ENCODE peak calls at places on chromosomes 13 and 19, in nine cellular contexts. V, M, U, C, P, G, Q, L and F are unnamed samples. For H3K4me1, the result is how much of the 10 kb centered on the place peaks cover.

GRCh38 chr19:35044317-35045117 is 3.0 kb downstream of the HPN start:
- DNase-seq in G (peak), V (peak), L (peak), U (peak), M (peak), P (peak), C (peak), Q (peak), F (peak)

GRCh38 chr19:29645911-29646310 is 19.4 kb upstream of the PLEKHF1 start:
- DNase-seq in U (no peak), G (no peak), P (no peak), V (peak), M (peak), L (no peak), C (no peak), Q (peak), F (peak)

GRCh38 chr19:459724-460511 is 915 bp downstream of the SHC2 start:
- DNase-seq in M (peak), U (peak), L (peak), P (peak), G (peak), Q (peak), V (peak), C (peak), F (peak)

GRCh38 chr13:20709369-20709768 is 5.9 kb downstream of the IL17D start:
- DNase-seq in P (no peak), C (no peak), M (no peak), U (no peak), G (no peak), L (no peak), V (no peak), Q (no peak), F (no peak)

GRCh38 chr13:40024962-40025714 is 369.7 kb downstream of the COG6 start:
- DNase-seq in V (no peak), M (peak), C (no peak), P (no peak), Q (no peak), G (no peak), L (peak), U (no peak), F (no peak)

GRCh38 chr19:495440-496332 is 600 bp upstream of the MADCAM1 start:
- DNase-seq in M (peak), G (peak), P (no peak), C (peak), V (peak), U (no peak), L (no peak), Q (peak), F (peak)

GRCh38 chr19:38862321-38863059 is 12.7 kb upstream of the HNRNPL start:
- DNase-seq in U (no peak), L (peak), V (peak), M (peak), C (peak), Q (no peak), P (peak), G (no peak), F (peak)

GRCh38 chr13:70987043-70987442 is 878.8 kb upstream of the KLHL1 start:
- DNase-seq in V (no peak), L (no peak), M (no peak), G (no peak), P (no peak), C (no peak), U (no peak), Q (no peak), F (no peak)

GRCh38 chr13:91398413-91399188 is at the start of gene GPC5:
- DNase-seq in M (peak), V (peak), Q (peak), L (peak), G (peak), P (peak), C (peak), U (peak), F (peak)

GRCh38 chr19:29687244-29687896 is 22.1 kb downstream of the PLEKHF1 start:
- DNase-seq in L (peak), C (no peak), V (peak), U (no peak), G (no peak), M (peak), Q (peak), P (no peak), F (peak)

GRCh38 chr13:81058916-81059290 is 718.0 kb upstream of the SPRY2 start:
- DNase-seq in M (no peak), G (no peak), Q (no peak), U (no peak), V (no peak), P (no peak), L (no peak), C (no peak), F (no peak)

GRCh38 chr19:47280183-47280797 is 5.6 kb downstream of the INAFM1 start:
- DNase-seq in G (peak), M (peak), V (no peak), C (peak), P (no peak), L (no peak), U (no peak), Q (no peak), F (peak)

GRCh38 chr13:86185107-86185506 is 385.9 kb upstream of the SLITRK6 start:
- DNase-seq in U (no peak), G (no peak), V (no peak), Q (no peak), M (no peak), L (no peak), C (no peak), P (no peak), F (no peak)

GRCh38 chr13:109781384-109782065 is 4.9 kb downstream of the IRS2 start:
- DNase-seq in Q (no peak), G (no peak), V (no peak), P (no peak), C (no peak), M (no peak), L (no peak), U (no peak), F (peak)

GRCh38 chr13:101453784-101454201 is 1.3 kb downstream of the ITGBL1 start:
- DNase-seq in U (no peak), G (peak), Q (no peak), V (no peak), P (no peak), L (no peak), M (peak), C (no peak), F (no peak)

GRCh38 chr19:2636897-2637683 is 65.4 kb downstream of the GNG7 start:
- DNase-seq in G (peak), L (peak), P (peak), V (peak), C (peak), Q (peak), U (peak), M (peak), F (peak)

GRCh38 chr19:50858896-50859295 is 4.2 kb downstream of the KLK3 start:
- DNase-seq in G (peak), P (peak), U (no peak), M (no peak), C (no peak), Q (no peak), L (no peak), V (no peak), F (no peak)

GRCh38 chr19:38701455-38702063 is 42.7 kb downstream of the CAPN12 start:
- DNase-seq in G (no peak), M (no peak), P (peak), L (no peak), Q (peak), V (peak), C (no peak), U (no peak), F (no peak)

GRCh38 chr19:10533656-10534386 is 9.9 kb upstream of the ATG4D start:
- DNase-seq in U (no peak), V (peak), Q (peak), G (no peak), L (no peak), M (peak), P (no peak), C (no peak), F (no peak)

GRCh38 chr19:12205296-12205695 is 42.4 kb downstream of the ZNF136 start:
- DNase-seq in L (no peak), M (no peak), P (no peak), G (no peak), Q (no peak), C (no peak), U (no peak), V (no peak), F (no peak)

GRCh38 chr13:101989798-101990350 is 412.0 kb downstream of the FGF14 start:
- DNase-seq in C (no peak), V (no peak), L (no peak), U (no peak), M (no peak), P (no peak), Q (no peak), G (no peak), F (no peak)

GRCh38 chr13:113086991-113087922 is 18.3 kb upstream of the F7 start:
- DNase-seq in M (no peak), P (no peak), C (peak), G (no peak), Q (no peak), L (no peak), V (no peak), U (no peak), F (no peak)

GRCh38 chr13:50080158-50080855 is 65.1 kb downstream of the KCNRG start:
- DNase-seq in C (peak), Q (peak), P (peak), V (peak), L (peak), G (peak), U (peak), M (peak), F (peak)

GRCh38 chr19:50793558-50794065 is 3.4 kb downstream of the ACP4 start:
- DNase-seq in M (no peak), V (no peak), P (no peak), U (no peak), Q (no peak), G (no peak), L (no peak), C (no peak), F (peak)

GRCh38 chr13:104534847-104535246 is 1468.6 kb upstream of the SLC10A2 start:
- DNase-seq in L (no peak), C (no peak), Q (no peak), U (no peak), M (no peak), P (peak), V (no peak), G (peak), F (peak)

GRCh38 chr19:765179-765738 is 14.3 kb downstream of the MISP start:
- DNase-seq in P (no peak), L (no peak), Q (no peak), M (no peak), V (no peak), U (no peak), C (no peak), G (no peak), F (no peak)

GRCh38 chr19:50325310-50326100 is 3.7 kb downstream of the KCNC3 start:
- DNase-seq in V (peak), G (peak), M (peak), C (peak), P (peak), Q (peak), U (peak), L (no peak), F (peak)

GRCh38 chr19:31332096-31332495 is 17.1 kb downstream of the TSHZ3 start:
- DNase-seq in C (no peak), G (no peak), M (no peak), L (no peak), V (peak), P (no peak), Q (peak), U (no peak), F (no peak)

GRCh38 chr13:59677966-59678814 is 485.5 kb downstream of the DIAPH3 start:
- DNase-seq in G (peak), P (no peak), U (peak), M (peak), C (peak), Q (peak), L (peak), V (peak), F (peak)

GRCh38 chr13:47459512-47459911 is 541.6 kb downstream of the SUCLA2 start:
- DNase-seq in L (no peak), P (no peak), V (peak), C (no peak), Q (peak), U (no peak), M (peak), G (peak), F (peak)

GRCh38 chr19:45451181-45451849 is 16.5 kb upstream of the FOSB start:
- DNase-seq in M (peak), V (peak), C (no peak), Q (peak), P (peak), L (no peak), U (no peak), G (peak), F (no peak)

GRCh38 chr13:113500530-113501265 is 10.2 kb upstream of the DCUN1D2 start:
- DNase-seq in V (no peak), U (no peak), M (no peak), G (no peak), P (no peak), C (no peak), L (no peak), Q (no peak), F (no peak)

GRCh38 chr19:14089662-14090508 is 666 bp downstream of the SAMD1 start:
- DNase-seq in P (no peak), Q (peak), G (peak), M (peak), C (peak), L (peak), U (peak), V (peak), F (peak)

GRCh38 chr13:114065141-114065925 is 67.1 kb downstream of the RASA3 start:
- DNase-seq in P (peak), G (peak), L (peak), V (peak), Q (peak), C (peak), U (no peak), M (peak), F (peak)

GRCh38 chr19:56838930-56839664 is 1.4 kb downstream of the PEG3 start:
- DNase-seq in M (peak), Q (no peak), P (peak), C (peak), V (peak), L (peak), U (peak), G (no peak), F (peak)

GRCh38 chr13:113900646-113901045 is 36.8 kb upstream of the GAS6 start:
- DNase-seq in P (no peak), M (no peak), L (no peak), Q (no peak), U (no peak), G (no peak), V (no peak), C (no peak), F (no peak)

GRCh38 chr13:39245688-39246087 is 207.4 kb downstream of the NHLRC3 start:
- DNase-seq in C (no peak), L (no peak), P (no peak), M (no peak), Q (no peak), V (no peak), G (no peak), U (no peak), F (peak)

GRCh38 chr19:55258476-55258827 is 365 bp downstream of the PPP6R1 start:
- DNase-seq in C (no peak), G (no peak), U (no peak), P (peak), Q (no peak), V (no peak), L (no peak), M (no peak), F (no peak)

DNA sequence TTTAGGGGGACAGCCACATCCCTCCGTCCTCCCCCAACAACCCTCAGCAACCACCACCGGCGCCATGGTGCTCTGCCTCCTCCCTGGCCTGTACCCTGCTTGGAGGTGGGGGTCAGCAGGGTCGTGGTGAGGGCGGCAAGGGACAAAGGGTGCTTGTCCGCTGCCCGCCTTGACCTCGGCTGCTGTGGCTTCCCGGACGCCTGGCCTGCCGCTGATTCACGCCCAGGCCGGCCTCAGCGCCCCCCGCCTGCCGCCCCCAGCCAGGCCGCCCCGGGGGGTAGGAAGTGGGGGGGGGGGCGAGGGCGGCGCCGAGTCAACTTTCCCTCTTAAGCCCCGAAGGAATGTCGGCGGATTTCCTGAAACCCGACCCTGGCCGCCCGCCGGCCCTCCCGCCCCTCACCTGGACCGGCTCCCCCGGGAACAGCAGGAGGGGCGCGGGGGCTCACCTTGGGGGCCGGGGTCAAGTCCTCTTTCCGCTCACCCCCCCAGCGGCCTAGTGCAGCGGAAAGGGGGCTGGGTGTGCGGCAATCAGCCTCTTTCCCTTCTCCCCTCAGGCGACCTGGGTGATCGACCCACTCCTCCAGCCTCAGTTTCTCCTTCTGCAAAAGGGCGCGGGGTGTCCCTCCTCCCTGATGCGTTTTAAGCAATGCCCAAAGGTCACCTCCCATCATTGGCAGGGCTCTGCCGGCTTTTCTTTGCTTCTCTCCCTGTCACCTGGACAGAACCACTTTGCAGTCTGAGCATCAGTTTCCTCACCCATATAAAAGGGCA is 1.9 kb upstream of the TMEM59L start:
- DNase-seq in P (no peak), U (no peak), C (no peak), M (no peak), V (no peak), Q (no peak), L (no peak), G (peak), F (no peak)
- H3K4me1 ChIP-seq in P (under half), U (under half), C (under half), M (under half), V (under half), Q (under half), L (under half), G (half or more), F (under half)

DNA sequence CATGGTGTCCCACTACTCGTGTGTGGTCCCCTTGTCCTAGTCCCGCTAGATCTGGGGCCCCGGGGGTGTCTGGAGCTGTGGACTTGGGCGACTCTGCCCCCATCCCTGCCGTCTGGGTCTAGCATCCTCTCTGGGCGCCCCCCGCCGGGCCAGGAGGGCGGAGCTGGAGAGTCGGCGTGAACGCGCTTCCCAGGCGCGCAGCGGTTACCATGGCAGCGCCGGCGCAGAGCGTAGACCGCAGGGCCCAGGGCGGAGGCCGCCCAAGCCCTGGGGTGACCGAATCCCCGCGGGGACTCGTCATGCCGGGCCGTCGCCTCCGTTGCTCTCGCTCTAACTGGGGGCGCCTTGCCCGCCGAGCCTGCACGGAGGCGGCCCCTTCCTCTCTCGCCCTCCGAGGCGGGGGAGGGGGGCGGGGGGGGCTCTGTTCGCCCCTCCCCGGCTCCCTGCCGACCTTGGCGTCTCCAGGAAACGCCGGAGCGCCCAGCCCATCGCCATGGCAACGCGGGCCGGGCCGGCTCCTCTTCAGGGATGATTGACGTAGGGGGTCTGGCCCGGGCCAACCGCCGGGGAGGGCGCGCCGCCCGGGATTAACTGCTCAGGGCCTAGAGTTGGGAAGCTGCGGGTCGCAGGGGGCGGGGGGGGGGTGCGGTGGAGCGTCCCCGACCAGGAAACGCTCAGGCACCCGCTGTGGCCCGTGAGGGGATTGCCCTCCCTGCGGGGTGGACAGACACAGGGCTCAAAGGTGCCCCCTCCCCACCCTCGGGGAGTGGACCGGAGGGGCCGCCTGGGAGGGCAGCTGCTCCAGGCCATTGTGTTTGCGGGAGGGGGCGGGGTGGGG is 8.9 kb downstream of the ISYNA1 start:
- DNase-seq in P (peak), M (peak), U (peak), V (peak), Q (peak), C (peak), L (no peak), G (peak), F (peak)
- H3K4me3 ChIP-seq in P (peak), M (peak), U (peak), V (no peak), Q (peak), C (peak), L (peak), G (peak), F (peak)

DNA sequence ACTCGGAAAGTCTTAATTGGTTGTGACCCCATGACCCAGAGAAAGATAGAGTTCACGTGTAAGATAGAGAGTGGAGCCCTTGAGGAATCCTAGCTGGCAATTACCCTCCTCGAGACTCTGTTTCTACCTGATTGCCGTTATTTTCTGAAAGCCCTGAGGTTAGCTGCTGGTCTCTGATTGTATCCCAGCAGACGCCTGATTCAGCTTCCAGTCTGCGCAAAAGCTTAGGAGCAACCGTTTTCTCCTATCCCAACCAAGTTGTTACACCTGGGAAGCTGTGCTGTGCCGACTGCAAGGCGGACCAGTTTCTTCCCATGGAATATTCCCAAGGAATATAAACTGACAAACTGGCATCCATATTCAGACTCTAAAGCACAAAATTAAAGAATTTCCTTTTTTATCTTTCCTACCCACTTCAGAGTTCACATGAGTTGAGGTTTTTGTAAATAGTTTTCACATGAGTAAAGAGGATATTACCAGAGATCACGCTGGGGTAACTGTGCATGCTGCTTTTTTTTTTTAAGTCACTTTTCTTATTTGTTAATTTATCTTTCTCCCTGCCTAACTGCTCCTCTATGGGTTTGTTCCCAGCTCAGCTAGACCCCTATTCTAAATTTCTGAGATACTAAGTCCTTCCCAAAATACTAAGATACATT is 1.5 kb upstream of the TRPC4 start:
- DNase-seq in G (peak), P (no peak), M (peak), V (peak), L (no peak), U (no peak), C (no peak), Q (peak), F (peak)
- H3K4me1 ChIP-seq in G (under half), P (under half), M (under half), V (under half), L (under half), U (under half), C (under half), Q (under half), F (under half)

GRCh38 chr19:3936506-3937442 is 3.9 kb downstream of the NMRK2 start:
- DNase-seq in G (no peak), C (no peak), L (no peak), Q (no peak), V (no peak), U (no peak), M (no peak), P (no peak), F (no peak)
- H3K4me3 ChIP-seq in G (no peak), C (no peak), L (no peak), Q (no peak), V (no peak), U (no peak), M (no peak), P (no peak), F (no peak)

GRCh38 chr19:40716031-40716654 is 543 bp downstream of the COQ8B start:
- DNase-seq in U (no peak), L (peak), G (no peak), C (peak), V (no peak), P (no peak), Q (peak), M (no peak), F (no peak)
- H3K4me1 ChIP-seq in U (under half), L (under half), G (under half), C (under half), V (under half), P (under half), Q (under half), M (under half), F (under half)